ENCODE peak calls at places on chromosome 3, in eight cellular contexts. One of them, this sample, is unnamed.

GRCh38 chr3:158097571-158098553 is 8.4 kb downstream of the SHOX2 start:
- DNase-seq in progenitor cell of endocrine pancreas: peak
- DNase-seq in A549: peak
- DNase-seq in adrenal gland: peak
- DNase-seq in WTC11: peak
- DNase-seq in HFFc6: no peak
- DNase-seq in IMR-90: peak
- DNase-seq in body of pancreas: peak
- DNase-seq in this sample: peak

GRCh38 chr3:78633626-78634025 is 1134.2 kb downstream of the ROBO1 start:
- DNase-seq in progenitor cell of endocrine pancreas: no peak
- DNase-seq in A549: no peak
- DNase-seq in adrenal gland: no peak
- DNase-seq in WTC11: no peak
- DNase-seq in HFFc6: no peak
- DNase-seq in IMR-90: peak
- DNase-seq in body of pancreas: no peak
- DNase-seq in this sample: peak

GRCh38 chr3:5047764-5048163 is 68.5 kb downstream of the BHLHE40 start:
- DNase-seq in progenitor cell of endocrine pancreas: no peak
- DNase-seq in A549: no peak
- DNase-seq in adrenal gland: no peak
- DNase-seq in WTC11: no peak
- DNase-seq in HFFc6: no peak
- DNase-seq in IMR-90: no peak
- DNase-seq in body of pancreas: no peak
- DNase-seq in this sample: no peak

GRCh38 chr3:183710231-183710630 is 12.6 kb downstream of the YEATS2 start:
- DNase-seq in progenitor cell of endocrine pancreas: no peak
- DNase-seq in A549: no peak
- DNase-seq in adrenal gland: no peak
- DNase-seq in WTC11: no peak
- DNase-seq in HFFc6: no peak
- DNase-seq in IMR-90: peak
- DNase-seq in body of pancreas: no peak
- DNase-seq in this sample: no peak

GRCh38 chr3:85567074-85567676 is 608.4 kb downstream of the CADM2 start:
- DNase-seq in progenitor cell of endocrine pancreas: no peak
- DNase-seq in A549: peak
- DNase-seq in adrenal gland: peak
- DNase-seq in WTC11: peak
- DNase-seq in HFFc6: no peak
- DNase-seq in IMR-90: peak
- DNase-seq in body of pancreas: peak
- DNase-seq in this sample: peak

GRCh38 chr3:119831022-119831421 is 49.1 kb downstream of the NR1I2 start:
- DNase-seq in progenitor cell of endocrine pancreas: no peak
- DNase-seq in A549: peak
- DNase-seq in adrenal gland: no peak
- DNase-seq in WTC11: no peak
- DNase-seq in HFFc6: peak
- DNase-seq in IMR-90: no peak
- DNase-seq in body of pancreas: no peak
- DNase-seq in this sample: no peak

GRCh38 chr3:175187586-175187985 is 328.5 kb downstream of the NAALADL2 start:
- DNase-seq in progenitor cell of endocrine pancreas: no peak
- DNase-seq in A549: no peak
- DNase-seq in adrenal gland: no peak
- DNase-seq in WTC11: no peak
- DNase-seq in HFFc6: no peak
- DNase-seq in IMR-90: peak
- DNase-seq in body of pancreas: no peak
- DNase-seq in this sample: no peak

GRCh38 chr3:13950042-13950441 is 70.2 kb upstream of the WNT7A start:
- DNase-seq in progenitor cell of endocrine pancreas: no peak
- DNase-seq in A549: no peak
- DNase-seq in adrenal gland: no peak
- DNase-seq in WTC11: no peak
- DNase-seq in HFFc6: no peak
- DNase-seq in IMR-90: no peak
- DNase-seq in body of pancreas: no peak
- DNase-seq in this sample: no peak

GRCh38 chr3:8887435-8888295 is 75.6 kb downstream of the RAD18 start:
- DNase-seq in progenitor cell of endocrine pancreas: no peak
- DNase-seq in A549: no peak
- DNase-seq in adrenal gland: no peak
- DNase-seq in WTC11: no peak
- DNase-seq in HFFc6: peak
- DNase-seq in IMR-90: no peak
- DNase-seq in body of pancreas: no peak
- DNase-seq in this sample: no peak

GRCh38 chr3:159635047-159635641 is 353.5 kb upstream of the IL12A start:
- DNase-seq in progenitor cell of endocrine pancreas: no peak
- DNase-seq in A549: peak
- DNase-seq in adrenal gland: no peak
- DNase-seq in WTC11: no peak
- DNase-seq in HFFc6: peak
- DNase-seq in IMR-90: peak
- DNase-seq in body of pancreas: no peak
- DNase-seq in this sample: no peak

GRCh38 chr3:49476563-49476962 is 6.5 kb downstream of the DAG1 start:
- DNase-seq in progenitor cell of endocrine pancreas: no peak
- DNase-seq in A549: no peak
- DNase-seq in adrenal gland: no peak
- DNase-seq in WTC11: no peak
- DNase-seq in HFFc6: no peak
- DNase-seq in IMR-90: no peak
- DNase-seq in body of pancreas: no peak
- DNase-seq in this sample: peak

GRCh38 chr3:115975353-115975752 is 352.0 kb downstream of the GAP43 start:
- DNase-seq in progenitor cell of endocrine pancreas: no peak
- DNase-seq in A549: peak
- DNase-seq in adrenal gland: no peak
- DNase-seq in WTC11: no peak
- DNase-seq in HFFc6: no peak
- DNase-seq in IMR-90: peak
- DNase-seq in body of pancreas: no peak
- DNase-seq in this sample: peak

GRCh38 chr3:113374078-113374477 is 67.2 kb downstream of the CFAP44 start:
- DNase-seq in progenitor cell of endocrine pancreas: no peak
- DNase-seq in A549: no peak
- DNase-seq in adrenal gland: no peak
- DNase-seq in WTC11: no peak
- DNase-seq in HFFc6: no peak
- DNase-seq in IMR-90: no peak
- DNase-seq in body of pancreas: no peak
- DNase-seq in this sample: no peak

GRCh38 chr3:8519774-8520448 is 18.3 kb downstream of the LMCD1 start:
- DNase-seq in progenitor cell of endocrine pancreas: no peak
- DNase-seq in A549: no peak
- DNase-seq in adrenal gland: no peak
- DNase-seq in WTC11: no peak
- DNase-seq in HFFc6: no peak
- DNase-seq in IMR-90: no peak
- DNase-seq in body of pancreas: no peak
- DNase-seq in this sample: no peak

GRCh38 chr3:169581633-169582032 is 81.9 kb downstream of the MECOM start:
- DNase-seq in progenitor cell of endocrine pancreas: no peak
- DNase-seq in A549: no peak
- DNase-seq in adrenal gland: no peak
- DNase-seq in WTC11: no peak
- DNase-seq in HFFc6: peak
- DNase-seq in IMR-90: peak
- DNase-seq in body of pancreas: no peak
- DNase-seq in this sample: no peak

GRCh38 chr3:82633319-82633718 is 871.9 kb upstream of the GBE1 start:
- DNase-seq in progenitor cell of endocrine pancreas: no peak
- DNase-seq in A549: no peak
- DNase-seq in adrenal gland: no peak
- DNase-seq in WTC11: no peak
- DNase-seq in HFFc6: no peak
- DNase-seq in IMR-90: no peak
- DNase-seq in body of pancreas: no peak
- DNase-seq in this sample: no peak

GRCh38 chr3:145807990-145808389 is 353.0 kb downstream of the PLOD2 start:
- DNase-seq in progenitor cell of endocrine pancreas: no peak
- DNase-seq in A549: peak
- DNase-seq in adrenal gland: peak
- DNase-seq in WTC11: peak
- DNase-seq in HFFc6: peak
- DNase-seq in IMR-90: peak
- DNase-seq in body of pancreas: no peak
- DNase-seq in this sample: no peak
- TF ChIP-seq CTCF in progenitor cell of endocrine pancreas: peak
- TF ChIP-seq CTCF in A549: peak
- TF ChIP-seq CTCF in adrenal gland: peak
- TF ChIP-seq CTCF in WTC11: no peak
- TF ChIP-seq CTCF in HFFc6: peak
- TF ChIP-seq CTCF in IMR-90: no peak
- TF ChIP-seq CTCF in body of pancreas: no peak
- TF ChIP-seq CTCF in this sample: peak

GRCh38 chr3:60582285-60582684 is 669.0 kb downstream of the FHIT start:
- DNase-seq in progenitor cell of endocrine pancreas: no peak
- DNase-seq in A549: no peak
- DNase-seq in adrenal gland: no peak
- DNase-seq in WTC11: no peak
- DNase-seq in HFFc6: peak
- DNase-seq in IMR-90: no peak
- DNase-seq in body of pancreas: no peak
- DNase-seq in this sample: no peak
- TF ChIP-seq CTCF in progenitor cell of endocrine pancreas: peak
- TF ChIP-seq CTCF in A549: no peak
- TF ChIP-seq CTCF in adrenal gland: no peak
- TF ChIP-seq CTCF in WTC11: no peak
- TF ChIP-seq CTCF in HFFc6: peak
- TF ChIP-seq CTCF in IMR-90: peak
- TF ChIP-seq CTCF in body of pancreas: peak
- TF ChIP-seq CTCF in this sample: no peak

GRCh38 chr3:60430208-60430607 is 821.0 kb downstream of the FHIT start:
- DNase-seq in progenitor cell of endocrine pancreas: no peak
- DNase-seq in A549: no peak
- DNase-seq in adrenal gland: no peak
- DNase-seq in WTC11: no peak
- DNase-seq in HFFc6: no peak
- DNase-seq in IMR-90: no peak
- DNase-seq in body of pancreas: no peak
- DNase-seq in this sample: no peak

GRCh38 chr3:60434323-60434722 is 816.9 kb downstream of the FHIT start:
- DNase-seq in progenitor cell of endocrine pancreas: no peak
- DNase-seq in A549: no peak
- DNase-seq in adrenal gland: no peak
- DNase-seq in WTC11: no peak
- DNase-seq in HFFc6: no peak
- DNase-seq in IMR-90: no peak
- DNase-seq in body of pancreas: no peak
- DNase-seq in this sample: no peak

GRCh38 chr3:60434945-60435344 is 816.3 kb downstream of the FHIT start:
- DNase-seq in progenitor cell of endocrine pancreas: no peak
- DNase-seq in A549: no peak
- DNase-seq in adrenal gland: no peak
- DNase-seq in WTC11: no peak
- DNase-seq in HFFc6: no peak
- DNase-seq in IMR-90: no peak
- DNase-seq in body of pancreas: no peak
- DNase-seq in this sample: no peak

GRCh38 chr3:60435941-60436650 is 815.2 kb downstream of the FHIT start:
- DNase-seq in progenitor cell of endocrine pancreas: no peak
- DNase-seq in A549: no peak
- DNase-seq in adrenal gland: no peak
- DNase-seq in WTC11: no peak
- DNase-seq in HFFc6: no peak
- DNase-seq in IMR-90: no peak
- DNase-seq in body of pancreas: no peak
- DNase-seq in this sample: no peak

DNA sequence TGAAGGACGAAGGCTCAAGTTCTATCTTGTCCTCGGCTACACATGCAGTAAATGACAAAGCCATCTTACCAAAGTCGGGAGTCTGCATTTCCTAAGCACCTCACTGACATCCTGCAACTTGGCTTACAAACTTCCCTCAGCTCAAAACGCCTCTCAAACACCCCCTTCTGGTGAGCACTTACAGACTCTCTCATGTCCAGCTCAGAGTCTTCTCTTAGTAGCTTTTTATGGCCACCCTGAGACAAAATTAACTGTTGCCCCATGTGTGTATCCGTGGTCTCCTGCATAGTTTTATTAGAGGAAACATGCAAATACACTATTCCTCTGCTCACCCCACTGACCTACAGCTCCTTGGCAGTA is 819.7 kb downstream of the FHIT start:
- DNase-seq in progenitor cell of endocrine pancreas: no peak
- DNase-seq in A549: peak
- DNase-seq in adrenal gland: no peak
- DNase-seq in WTC11: peak
- DNase-seq in HFFc6: no peak
- DNase-seq in IMR-90: peak
- DNase-seq in body of pancreas: no peak
- DNase-seq in this sample: no peak
- TF ChIP-seq CTCF in progenitor cell of endocrine pancreas: no peak
- TF ChIP-seq CTCF in A549: no peak
- TF ChIP-seq CTCF in adrenal gland: no peak
- TF ChIP-seq CTCF in WTC11: no peak
- TF ChIP-seq CTCF in HFFc6: no peak
- TF ChIP-seq CTCF in IMR-90: peak
- TF ChIP-seq CTCF in body of pancreas: no peak
- TF ChIP-seq CTCF in this sample: no peak

GRCh38 chr3:152834354-152835310 is at the start of gene P2RY1:
- DNase-seq in progenitor cell of endocrine pancreas: peak
- DNase-seq in A549: peak
- DNase-seq in adrenal gland: peak
- DNase-seq in WTC11: peak
- DNase-seq in HFFc6: no peak
- DNase-seq in IMR-90: peak
- DNase-seq in body of pancreas: peak
- DNase-seq in this sample: peak
- TF ChIP-seq CTCF in progenitor cell of endocrine pancreas: peak
- TF ChIP-seq CTCF in A549: no peak
- TF ChIP-seq CTCF in adrenal gland: no peak
- TF ChIP-seq CTCF in WTC11: no peak
- TF ChIP-seq CTCF in HFFc6: no peak
- TF ChIP-seq CTCF in IMR-90: no peak
- TF ChIP-seq CTCF in body of pancreas: peak
- TF ChIP-seq CTCF in this sample: no peak

DNA sequence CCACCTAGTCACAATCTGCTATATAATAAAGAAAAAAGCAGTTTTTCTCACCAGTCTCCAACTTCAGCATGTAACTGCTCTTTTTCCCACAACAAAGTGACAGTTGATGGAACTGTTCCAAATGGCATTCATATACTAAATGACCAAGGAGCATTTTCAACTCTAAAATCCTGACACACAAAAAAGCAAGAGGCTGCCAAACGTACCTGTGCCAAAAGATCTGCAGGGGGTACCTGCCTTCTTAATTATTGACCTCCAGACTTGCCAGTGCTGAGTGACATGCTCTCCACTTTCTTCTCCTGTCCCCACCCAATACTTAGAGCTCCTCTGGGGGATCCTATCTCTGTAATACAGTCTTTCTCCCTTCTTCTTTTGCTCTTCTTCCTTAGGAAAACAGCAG is 18.0 kb downstream of the ZBED2 start:
- DNase-seq in progenitor cell of endocrine pancreas: no peak
- DNase-seq in A549: no peak
- DNase-seq in adrenal gland: no peak
- DNase-seq in WTC11: no peak
- DNase-seq in HFFc6: no peak
- DNase-seq in IMR-90: no peak
- DNase-seq in body of pancreas: no peak
- DNase-seq in this sample: no peak
- TF ChIP-seq CTCF in progenitor cell of endocrine pancreas: no peak
- TF ChIP-seq CTCF in A549: no peak
- TF ChIP-seq CTCF in adrenal gland: no peak
- TF ChIP-seq CTCF in WTC11: no peak
- TF ChIP-seq CTCF in HFFc6: no peak
- TF ChIP-seq CTCF in IMR-90: no peak
- TF ChIP-seq CTCF in body of pancreas: no peak
- TF ChIP-seq CTCF in this sample: no peak

GRCh38 chr3:37163262-37164020 is 10.9 kb downstream of the LRRFIP2 start:
- DNase-seq in progenitor cell of endocrine pancreas: no peak
- DNase-seq in A549: no peak
- DNase-seq in adrenal gland: no peak
- DNase-seq in WTC11: peak
- DNase-seq in HFFc6: peak
- DNase-seq in IMR-90: peak
- DNase-seq in body of pancreas: no peak
- DNase-seq in this sample: no peak
- TF ChIP-seq CTCF in progenitor cell of endocrine pancreas: no peak
- TF ChIP-seq CTCF in A549: no peak
- TF ChIP-seq CTCF in adrenal gland: no peak
- TF ChIP-seq CTCF in WTC11: no peak
- TF ChIP-seq CTCF in HFFc6: no peak
- TF ChIP-seq CTCF in IMR-90: no peak
- TF ChIP-seq CTCF in body of pancreas: no peak
- TF ChIP-seq CTCF in this sample: no peak